ENCODE peak calls at places on chromosomes 12 and 14, in five cellular contexts. One of them, this sample, is unnamed.

GRCh38 chr14:92897922-92898599 is 24.9 kb upstream of the CHGA start:
- DNase-seq in spleen: no peak
- DNase-seq in K562: no peak
- DNase-seq in nephron progenitor cell: no peak
- DNase-seq in epithelial cell of esophagus: peak
- DNase-seq in this sample: no peak

GRCh38 chr12:128712622-128713021 is 111.1 kb downstream of the SLC15A4 start:
- DNase-seq in spleen: no peak
- DNase-seq in K562: no peak
- DNase-seq in nephron progenitor cell: no peak
- DNase-seq in epithelial cell of esophagus: no peak
- DNase-seq in this sample: no peak

GRCh38 chr12:1914116-1914911 is 4.1 kb downstream of the CACNA2D4 start:
- DNase-seq in spleen: peak
- DNase-seq in K562: peak
- DNase-seq in nephron progenitor cell: no peak
- DNase-seq in epithelial cell of esophagus: no peak
- DNase-seq in this sample: no peak

GRCh38 chr12:2893007-2893406 is 2.3 kb downstream of the TULP3 start:
- DNase-seq in spleen: no peak
- DNase-seq in K562: no peak
- DNase-seq in nephron progenitor cell: no peak
- DNase-seq in epithelial cell of esophagus: peak
- DNase-seq in this sample: no peak

GRCh38 chr12:105382771-105383632 is 52.5 kb downstream of the C12orf75 start:
- DNase-seq in spleen: no peak
- DNase-seq in K562: peak
- DNase-seq in nephron progenitor cell: peak
- DNase-seq in epithelial cell of esophagus: peak
- DNase-seq in this sample: peak

GRCh38 chr12:27711312-27711682 is 665 bp downstream of the MRPS35 start:
- DNase-seq in spleen: no peak
- DNase-seq in K562: peak
- DNase-seq in nephron progenitor cell: no peak
- DNase-seq in epithelial cell of esophagus: peak
- DNase-seq in this sample: no peak

GRCh38 chr14:89870335-89870734 is 84.2 kb downstream of the EFCAB11 start:
- DNase-seq in spleen: no peak
- DNase-seq in K562: no peak
- DNase-seq in nephron progenitor cell: no peak
- DNase-seq in epithelial cell of esophagus: peak
- DNase-seq in this sample: no peak

GRCh38 chr12:105013892-105014291 is 27.8 kb downstream of the NOPCHAP1 start:
- DNase-seq in spleen: no peak
- DNase-seq in K562: no peak
- DNase-seq in nephron progenitor cell: no peak
- DNase-seq in epithelial cell of esophagus: peak
- DNase-seq in this sample: no peak

GRCh38 chr12:52083638-52083996 is 4.1 kb downstream of the SMIM41 start:
- DNase-seq in spleen: no peak
- DNase-seq in K562: no peak
- DNase-seq in nephron progenitor cell: no peak
- DNase-seq in epithelial cell of esophagus: no peak
- DNase-seq in this sample: no peak
- TF ChIP-seq CTCF in spleen: peak
- TF ChIP-seq CTCF in K562: no peak
- TF ChIP-seq CTCF in nephron progenitor cell: peak
- TF ChIP-seq CTCF in epithelial cell of esophagus: no peak
- TF ChIP-seq CTCF in this sample: no peak

DNA sequence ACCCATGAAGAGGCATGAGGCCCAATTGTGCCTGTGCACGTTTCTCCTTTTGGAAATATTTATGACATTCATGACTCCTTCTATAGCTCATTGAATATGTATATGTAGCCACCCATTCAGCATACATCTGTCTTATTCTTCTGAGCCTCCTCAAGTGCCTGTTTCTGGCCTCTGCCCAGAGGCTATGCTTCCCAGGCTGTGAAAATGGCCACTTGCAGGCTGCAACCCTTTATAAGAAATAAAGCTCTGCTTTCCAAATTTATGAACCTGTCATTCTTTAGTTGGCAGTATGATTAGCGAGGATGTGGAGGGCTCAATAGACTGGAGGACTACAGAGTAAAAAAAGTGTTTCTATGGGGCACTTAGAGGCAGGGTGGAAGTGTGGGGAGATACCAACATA is 35.3 kb downstream of the TSPAN19 start:
- DNase-seq in spleen: no peak
- DNase-seq in K562: no peak
- DNase-seq in nephron progenitor cell: no peak
- DNase-seq in epithelial cell of esophagus: no peak
- DNase-seq in this sample: no peak
- TF ChIP-seq CTCF in spleen: no peak
- TF ChIP-seq CTCF in K562: no peak
- TF ChIP-seq CTCF in nephron progenitor cell: no peak
- TF ChIP-seq CTCF in epithelial cell of esophagus: no peak
- TF ChIP-seq CTCF in this sample: no peak

GRCh38 chr12:109178532-109178931 is 62.1 kb downstream of the ACACB start:
- DNase-seq in spleen: no peak
- DNase-seq in K562: no peak
- DNase-seq in nephron progenitor cell: no peak
- DNase-seq in epithelial cell of esophagus: no peak
- DNase-seq in this sample: no peak
- TF ChIP-seq CTCF in spleen: no peak
- TF ChIP-seq CTCF in K562: no peak
- TF ChIP-seq CTCF in nephron progenitor cell: no peak
- TF ChIP-seq CTCF in epithelial cell of esophagus: no peak
- TF ChIP-seq CTCF in this sample: no peak

GRCh38 chr12:114611145-114612018 is 72.6 kb downstream of the TBX3 start:
- DNase-seq in spleen: no peak
- DNase-seq in K562: no peak
- DNase-seq in nephron progenitor cell: no peak
- DNase-seq in epithelial cell of esophagus: no peak
- DNase-seq in this sample: no peak

GRCh38 chr12:114614040-114614439 is 69.9 kb downstream of the TBX3 start:
- DNase-seq in spleen: no peak
- DNase-seq in K562: no peak
- DNase-seq in nephron progenitor cell: no peak
- DNase-seq in epithelial cell of esophagus: no peak
- DNase-seq in this sample: no peak

GRCh38 chr12:114612062-114612461 is 71.9 kb downstream of the TBX3 start:
- DNase-seq in spleen: no peak
- DNase-seq in K562: no peak
- DNase-seq in nephron progenitor cell: no peak
- DNase-seq in epithelial cell of esophagus: no peak
- DNase-seq in this sample: no peak

GRCh38 chr12:114616081-114616480 is 67.9 kb downstream of the TBX3 start:
- DNase-seq in spleen: no peak
- DNase-seq in K562: no peak
- DNase-seq in nephron progenitor cell: no peak
- DNase-seq in epithelial cell of esophagus: no peak
- DNase-seq in this sample: no peak
- TF ChIP-seq CTCF in spleen: no peak
- TF ChIP-seq CTCF in K562: no peak
- TF ChIP-seq CTCF in nephron progenitor cell: no peak
- TF ChIP-seq CTCF in epithelial cell of esophagus: no peak
- TF ChIP-seq CTCF in this sample: no peak

GRCh38 chr14:50038398-50039119 is 77.8 kb downstream of the VCPKMT start:
- DNase-seq in spleen: no peak
- DNase-seq in K562: peak
- DNase-seq in nephron progenitor cell: no peak
- DNase-seq in epithelial cell of esophagus: peak
- DNase-seq in this sample: no peak
- TF ChIP-seq CTCF in spleen: no peak
- TF ChIP-seq CTCF in K562: peak
- TF ChIP-seq CTCF in nephron progenitor cell: no peak
- TF ChIP-seq CTCF in epithelial cell of esophagus: no peak
- TF ChIP-seq CTCF in this sample: no peak

GRCh38 chr12:103679771-103680170 is 92.7 kb downstream of the STAB2 start:
- DNase-seq in spleen: no peak
- DNase-seq in K562: no peak
- DNase-seq in nephron progenitor cell: no peak
- DNase-seq in epithelial cell of esophagus: no peak
- DNase-seq in this sample: no peak
- TF ChIP-seq CTCF in spleen: no peak
- TF ChIP-seq CTCF in K562: no peak
- TF ChIP-seq CTCF in nephron progenitor cell: no peak
- TF ChIP-seq CTCF in epithelial cell of esophagus: no peak
- TF ChIP-seq CTCF in this sample: no peak

GRCh38 chr12:6950401-6950801 is 755 bp upstream of the PTPN6 start:
- DNase-seq in spleen: peak
- DNase-seq in K562: no peak
- DNase-seq in nephron progenitor cell: no peak
- DNase-seq in epithelial cell of esophagus: no peak
- DNase-seq in this sample: peak
- TF ChIP-seq CTCF in spleen: peak
- TF ChIP-seq CTCF in K562: peak
- TF ChIP-seq CTCF in nephron progenitor cell: peak
- TF ChIP-seq CTCF in epithelial cell of esophagus: no peak
- TF ChIP-seq CTCF in this sample: peak